ENCODE peak calls at places on chromosomes 11 and 22, in seven cellular contexts. One of them, this sample, is unnamed.

GRCh38 chr11:128323381-128323780 is 264.0 kb downstream of the ETS1 start:
- DNase-seq in NAMALWA: peak
- DNase-seq in EH: peak
- DNase-seq in cardiac fibroblast: peak
- DNase-seq in neural crest cell: no peak
- DNase-seq in HCT116: no peak
- DNase-seq in anterior cingulate cortex: no peak
- DNase-seq in this sample: no peak

GRCh38 chr22:19131685-19132015 is 542 bp downstream of the TSSK2 start:
- DNase-seq in EH: no peak
- DNase-seq in HCT116: no peak
- DNase-seq in NAMALWA: no peak
- DNase-seq in anterior cingulate cortex: no peak
- DNase-seq in neural crest cell: no peak
- DNase-seq in cardiac fibroblast: no peak
- DNase-seq in this sample: no peak

GRCh38 chr22:48596111-48596860 is 1231.4 kb downstream of the BRD1 start:
- DNase-seq in anterior cingulate cortex: no peak
- DNase-seq in EH: no peak
- DNase-seq in NAMALWA: no peak
- DNase-seq in neural crest cell: no peak
- DNase-seq in HCT116: no peak
- DNase-seq in cardiac fibroblast: no peak
- DNase-seq in this sample: no peak

GRCh38 chr11:37402663-37403062 is 804.6 kb upstream of the RAG2 start:
- DNase-seq in HCT116: no peak
- DNase-seq in anterior cingulate cortex: no peak
- DNase-seq in NAMALWA: no peak
- DNase-seq in cardiac fibroblast: no peak
- DNase-seq in neural crest cell: no peak
- DNase-seq in EH: no peak
- DNase-seq in this sample: no peak

GRCh38 chr11:60345489-60345888 is 18.4 kb downstream of the MS4A6E start:
- DNase-seq in EH: no peak
- DNase-seq in NAMALWA: peak
- DNase-seq in cardiac fibroblast: peak
- DNase-seq in anterior cingulate cortex: no peak
- DNase-seq in HCT116: peak
- DNase-seq in neural crest cell: peak
- DNase-seq in this sample: no peak

GRCh38 chr11:26947379-26947844 is 46.5 kb upstream of the FIBIN start:
- DNase-seq in cardiac fibroblast: peak
- DNase-seq in HCT116: no peak
- DNase-seq in EH: peak
- DNase-seq in NAMALWA: no peak
- DNase-seq in anterior cingulate cortex: no peak
- DNase-seq in neural crest cell: no peak
- DNase-seq in this sample: no peak

GRCh38 chr11:73366265-73366610 is 10.0 kb upstream of the RELT start:
- DNase-seq in EH: no peak
- DNase-seq in cardiac fibroblast: no peak
- DNase-seq in neural crest cell: no peak
- DNase-seq in anterior cingulate cortex: no peak
- DNase-seq in HCT116: no peak
- DNase-seq in NAMALWA: peak
- DNase-seq in this sample: no peak

GRCh38 chr11:21710791-21711190 is 482.1 kb upstream of the ANO5 start:
- DNase-seq in HCT116: no peak
- DNase-seq in cardiac fibroblast: no peak
- DNase-seq in neural crest cell: no peak
- DNase-seq in NAMALWA: no peak
- DNase-seq in anterior cingulate cortex: no peak
- DNase-seq in EH: no peak
- DNase-seq in this sample: no peak

GRCh38 chr11:76337918-76338317 is 43.0 kb downstream of the THAP12 start:
- DNase-seq in neural crest cell: no peak
- DNase-seq in NAMALWA: no peak
- DNase-seq in anterior cingulate cortex: no peak
- DNase-seq in cardiac fibroblast: no peak
- DNase-seq in HCT116: no peak
- DNase-seq in EH: no peak
- DNase-seq in this sample: no peak

GRCh38 chr11:28566643-28567042 is 458.5 kb downstream of the METTL15 start:
- DNase-seq in EH: peak
- DNase-seq in cardiac fibroblast: peak
- DNase-seq in anterior cingulate cortex: peak
- DNase-seq in neural crest cell: peak
- DNase-seq in NAMALWA: no peak
- DNase-seq in HCT116: peak
- DNase-seq in this sample: peak

GRCh38 chr11:99020324-99021225 is at the start of gene CNTN5:
- DNase-seq in EH: peak
- DNase-seq in HCT116: no peak
- DNase-seq in neural crest cell: peak
- DNase-seq in anterior cingulate cortex: peak
- DNase-seq in NAMALWA: no peak
- DNase-seq in cardiac fibroblast: peak
- DNase-seq in this sample: peak

GRCh38 chr11:10979529-10979928 is 121.7 kb upstream of the ZBED5 start:
- DNase-seq in neural crest cell: no peak
- DNase-seq in cardiac fibroblast: no peak
- DNase-seq in HCT116: no peak
- DNase-seq in anterior cingulate cortex: no peak
- DNase-seq in EH: no peak
- DNase-seq in NAMALWA: peak
- DNase-seq in this sample: no peak

GRCh38 chr11:16820324-16821092 is 82.1 kb downstream of the C11orf58 start:
- DNase-seq in neural crest cell: peak
- DNase-seq in HCT116: peak
- DNase-seq in cardiac fibroblast: peak
- DNase-seq in EH: peak
- DNase-seq in NAMALWA: peak
- DNase-seq in anterior cingulate cortex: peak
- DNase-seq in this sample: peak

GRCh38 chr11:69904331-69905201 is 85.3 kb upstream of the FGF3 start:
- DNase-seq in NAMALWA: no peak
- DNase-seq in anterior cingulate cortex: no peak
- DNase-seq in cardiac fibroblast: no peak
- DNase-seq in HCT116: no peak
- DNase-seq in EH: no peak
- DNase-seq in neural crest cell: no peak
- DNase-seq in this sample: no peak

GRCh38 chr22:46422896-46423295 is 87.4 kb downstream of the TRMU start:
- DNase-seq in HCT116: no peak
- DNase-seq in EH: no peak
- DNase-seq in cardiac fibroblast: no peak
- DNase-seq in anterior cingulate cortex: no peak
- DNase-seq in NAMALWA: no peak
- DNase-seq in neural crest cell: no peak
- DNase-seq in this sample: no peak

GRCh38 chr11:7672960-7673723 is at the start of gene CYB5R2:
- DNase-seq in neural crest cell: peak
- DNase-seq in anterior cingulate cortex: no peak
- DNase-seq in EH: peak
- DNase-seq in HCT116: peak
- DNase-seq in cardiac fibroblast: peak
- DNase-seq in NAMALWA: no peak
- DNase-seq in this sample: peak

GRCh38 chr11:93271596-93271995 is 58.9 kb upstream of the DEUP1 start:
- DNase-seq in EH: no peak
- DNase-seq in HCT116: no peak
- DNase-seq in cardiac fibroblast: no peak
- DNase-seq in NAMALWA: no peak
- DNase-seq in anterior cingulate cortex: no peak
- DNase-seq in neural crest cell: no peak
- DNase-seq in this sample: no peak

GRCh38 chr22:32810241-32811133 is 9.0 kb downstream of the TIMP3 start:
- DNase-seq in neural crest cell: no peak
- DNase-seq in anterior cingulate cortex: no peak
- DNase-seq in HCT116: no peak
- DNase-seq in cardiac fibroblast: no peak
- DNase-seq in EH: no peak
- DNase-seq in NAMALWA: no peak
- DNase-seq in this sample: no peak

GRCh38 chr11:28505216-28505615 is 397.0 kb downstream of the METTL15 start:
- DNase-seq in anterior cingulate cortex: no peak
- DNase-seq in NAMALWA: no peak
- DNase-seq in EH: peak
- DNase-seq in cardiac fibroblast: peak
- DNase-seq in HCT116: no peak
- DNase-seq in neural crest cell: no peak
- DNase-seq in this sample: no peak

GRCh38 chr11:31803813-31804438 is 7.2 kb downstream of the PAX6 start:
- DNase-seq in anterior cingulate cortex: no peak
- DNase-seq in EH: no peak
- DNase-seq in NAMALWA: no peak
- DNase-seq in HCT116: no peak
- DNase-seq in cardiac fibroblast: no peak
- DNase-seq in neural crest cell: peak
- DNase-seq in this sample: no peak

GRCh38 chr11:124648610-124649009 is 24.9 kb downstream of the SIAE start:
- DNase-seq in cardiac fibroblast: no peak
- DNase-seq in HCT116: no peak
- DNase-seq in anterior cingulate cortex: no peak
- DNase-seq in neural crest cell: no peak
- DNase-seq in EH: no peak
- DNase-seq in NAMALWA: no peak
- DNase-seq in this sample: no peak

GRCh38 chr22:26797910-26798309 is 140.5 kb downstream of the MIAT start:
- DNase-seq in anterior cingulate cortex: no peak
- DNase-seq in HCT116: peak
- DNase-seq in cardiac fibroblast: no peak
- DNase-seq in NAMALWA: peak
- DNase-seq in EH: no peak
- DNase-seq in neural crest cell: peak
- DNase-seq in this sample: no peak

GRCh38 chr22:20239951-20240773 is 28.0 kb downstream of the RTN4R start:
- DNase-seq in cardiac fibroblast: no peak
- DNase-seq in neural crest cell: peak
- DNase-seq in NAMALWA: no peak
- DNase-seq in HCT116: no peak
- DNase-seq in anterior cingulate cortex: peak
- DNase-seq in EH: no peak
- DNase-seq in this sample: peak

GRCh38 chr11:9692696-9693095 is 28.8 kb downstream of the SWAP70 start:
- DNase-seq in cardiac fibroblast: no peak
- DNase-seq in HCT116: no peak
- DNase-seq in EH: no peak
- DNase-seq in anterior cingulate cortex: no peak
- DNase-seq in neural crest cell: no peak
- DNase-seq in NAMALWA: peak
- DNase-seq in this sample: no peak

GRCh38 chr22:24201681-24202590 is 20.6 kb downstream of the SUSD2 start:
- DNase-seq in HCT116: peak
- DNase-seq in cardiac fibroblast: no peak
- DNase-seq in anterior cingulate cortex: no peak
- DNase-seq in NAMALWA: no peak
- DNase-seq in neural crest cell: no peak
- DNase-seq in EH: peak
- DNase-seq in this sample: no peak

GRCh38 chr11:69463892-69464620 is 17.4 kb upstream of the LINC01488 start:
- DNase-seq in neural crest cell: no peak
- DNase-seq in EH: no peak
- DNase-seq in HCT116: no peak
- DNase-seq in cardiac fibroblast: no peak
- DNase-seq in NAMALWA: no peak
- DNase-seq in anterior cingulate cortex: no peak
- DNase-seq in this sample: no peak

GRCh38 chr11:102974552-102975280 is 19.2 kb upstream of the MMP13 start:
- DNase-seq in cardiac fibroblast: peak
- DNase-seq in NAMALWA: no peak
- DNase-seq in neural crest cell: no peak
- DNase-seq in anterior cingulate cortex: no peak
- DNase-seq in HCT116: no peak
- DNase-seq in EH: peak
- DNase-seq in this sample: no peak

GRCh38 chr11:20865161-20865560 is 195.8 kb downstream of the NELL1 start:
- DNase-seq in NAMALWA: no peak
- DNase-seq in HCT116: no peak
- DNase-seq in EH: no peak
- DNase-seq in anterior cingulate cortex: no peak
- DNase-seq in cardiac fibroblast: no peak
- DNase-seq in neural crest cell: no peak
- DNase-seq in this sample: no peak

GRCh38 chr11:4610258-4610935 is 2.4 kb upstream of the TRIM68 start:
- DNase-seq in neural crest cell: no peak
- DNase-seq in EH: peak
- DNase-seq in NAMALWA: no peak
- DNase-seq in HCT116: no peak
- DNase-seq in anterior cingulate cortex: no peak
- DNase-seq in cardiac fibroblast: peak
- DNase-seq in this sample: no peak

GRCh38 chr11:19673924-19674390 is 38.7 kb upstream of the NAV2 start:
- DNase-seq in cardiac fibroblast: no peak
- DNase-seq in NAMALWA: no peak
- DNase-seq in neural crest cell: no peak
- DNase-seq in anterior cingulate cortex: peak
- DNase-seq in HCT116: no peak
- DNase-seq in EH: no peak
- DNase-seq in this sample: peak

GRCh38 chr22:26524870-26525269 is 12.6 kb upstream of the TFIP11 start:
- DNase-seq in neural crest cell: no peak
- DNase-seq in EH: no peak
- DNase-seq in NAMALWA: no peak
- DNase-seq in HCT116: no peak
- DNase-seq in anterior cingulate cortex: no peak
- DNase-seq in cardiac fibroblast: no peak
- DNase-seq in this sample: no peak

GRCh38 chr11:69721061-69721460 is 17.2 kb upstream of the FGF19 start:
- DNase-seq in anterior cingulate cortex: no peak
- DNase-seq in neural crest cell: no peak
- DNase-seq in EH: no peak
- DNase-seq in HCT116: no peak
- DNase-seq in cardiac fibroblast: no peak
- DNase-seq in NAMALWA: no peak
- DNase-seq in this sample: no peak

GRCh38 chr11:71294846-71295600 is 42.6 kb upstream of the SHANK2 start:
- DNase-seq in EH: no peak
- DNase-seq in cardiac fibroblast: no peak
- DNase-seq in anterior cingulate cortex: no peak
- DNase-seq in NAMALWA: no peak
- DNase-seq in HCT116: no peak
- DNase-seq in neural crest cell: no peak
- DNase-seq in this sample: no peak

GRCh38 chr11:22347857-22348496 is 9.8 kb downstream of the SLC17A6 start:
- DNase-seq in cardiac fibroblast: no peak
- DNase-seq in anterior cingulate cortex: no peak
- DNase-seq in NAMALWA: no peak
- DNase-seq in EH: no peak
- DNase-seq in HCT116: no peak
- DNase-seq in neural crest cell: no peak
- DNase-seq in this sample: no peak

GRCh38 chr11:35486934-35487333 is 38.5 kb downstream of the PAMR1 start:
- DNase-seq in NAMALWA: no peak
- DNase-seq in anterior cingulate cortex: no peak
- DNase-seq in neural crest cell: no peak
- DNase-seq in EH: no peak
- DNase-seq in cardiac fibroblast: no peak
- DNase-seq in HCT116: no peak
- DNase-seq in this sample: no peak

GRCh38 chr11:18064450-18065048 is 18.5 kb upstream of the TPH1 start:
- DNase-seq in HCT116: no peak
- DNase-seq in cardiac fibroblast: no peak
- DNase-seq in EH: no peak
- DNase-seq in neural crest cell: no peak
- DNase-seq in NAMALWA: no peak
- DNase-seq in anterior cingulate cortex: no peak
- DNase-seq in this sample: no peak

GRCh38 chr22:29901354-29901753 is 18.4 kb downstream of the MTMR3 start:
- DNase-seq in anterior cingulate cortex: no peak
- DNase-seq in NAMALWA: no peak
- DNase-seq in EH: no peak
- DNase-seq in neural crest cell: no peak
- DNase-seq in HCT116: no peak
- DNase-seq in cardiac fibroblast: peak
- DNase-seq in this sample: no peak